ENCODE peak calls at places on chromosome 21, in four cellular contexts. Q, E, G and I are unnamed samples. For H3K36me3, the result is how much of the 10 kb centered on the place peaks cover.

GRCh38 chr21:41506526-41507520 is 1.1 kb downstream of the TMPRSS2 start:
- DNase-seq in Q (peak), E (peak), G (no peak), I (no peak)

GRCh38 chr21:27429612-27430361 is 462.9 kb upstream of the ADAMTS5 start:
- DNase-seq in Q (no peak), E (peak), G (no peak), I (no peak)

GRCh38 chr21:37766104-37766503 is 150.2 kb downstream of the KCNJ6 start:
- DNase-seq in Q (no peak), E (no peak), G (no peak), I (no peak)

GRCh38 chr21:44924611-44925010 is 3.9 kb upstream of the ITGB2 start:
- DNase-seq in Q (no peak), E (no peak), G (no peak), I (no peak)

GRCh38 chr21:36156815-36157670 is at the start of gene DOP1B:
- DNase-seq in Q (peak), E (no peak), G (no peak), I (no peak)

GRCh38 chr21:41610042-41610839 is 102.3 kb upstream of the TMPRSS2 start:
- DNase-seq in Q (peak), E (peak), G (peak), I (no peak)

GRCh38 chr21:31511258-31511657 is 148.2 kb upstream of the SOD1 start:
- DNase-seq in Q (no peak), E (no peak), G (no peak), I (no peak)

GRCh38 chr21:24995206-24995605 is 612.1 kb downstream of the MRPL39 start:
- DNase-seq in Q (peak), E (peak), G (no peak), I (no peak)

GRCh38 chr21:42929969-42930368 is 4.5 kb upstream of the ERVH48-1 start:
- DNase-seq in Q (no peak), E (no peak), G (no peak), I (no peak)

GRCh38 chr21:31654340-31654739 is 5.2 kb upstream of the SOD1 start:
- DNase-seq in Q (peak), E (no peak), G (no peak), I (no peak)

GRCh38 chr21:34846601-34847112 is 177.9 kb downstream of the CLIC6 start:
- DNase-seq in Q (no peak), E (peak), G (peak), I (peak)

GRCh38 chr21:43194303-43195130 is 25.7 kb downstream of the CRYAA start:
- DNase-seq in Q (no peak), E (no peak), G (no peak), I (no peak)

GRCh38 chr21:40466893-40467483 is 380.0 kb downstream of the DSCAM start:
- DNase-seq in Q (peak), E (peak), G (peak), I (no peak)

GRCh38 chr21:21614966-21615365 is 616.8 kb downstream of the NCAM2 start:
- DNase-seq in Q (no peak), E (no peak), G (no peak), I (no peak)

GRCh38 chr21:31235671-31236450 is 108.2 kb downstream of the TIAM1 start:
- DNase-seq in Q (no peak), E (peak), G (no peak), I (peak)

GRCh38 chr21:43644609-43645008 is 14.7 kb downstream of the HSF2BP start:
- DNase-seq in Q (no peak), E (peak), G (no peak), I (no peak)

GRCh38 chr21:27700974-27701614 is 734.2 kb upstream of the ADAMTS5 start:
- DNase-seq in Q (peak), E (peak), G (peak), I (peak)

GRCh38 chr21:35616090-35616489 is 444.2 kb downstream of the SETD4 start:
- DNase-seq in Q (no peak), E (peak), G (no peak), I (peak)

GRCh38 chr21:26941436-26941835 is 25.5 kb downstream of the ADAMTS5 start:
- DNase-seq in Q (no peak), E (peak), G (no peak), I (no peak)

GRCh38 chr21:35512321-35512720 is 463.2 kb upstream of the RUNX1 start:
- DNase-seq in Q (no peak), E (no peak), G (no peak), I (no peak)

GRCh38 chr21:29232601-29233541 is 65.9 kb upstream of the BACH1 start:
- DNase-seq in Q (no peak), E (peak), G (peak), I (no peak)

GRCh38 chr21:44985441-44986401 is 45.9 kb downstream of the SLX9 start:
- DNase-seq in Q (no peak), E (no peak), G (no peak), I (no peak)

GRCh38 chr21:16891821-16892220 is 621.0 kb upstream of the CXADR start:
- DNase-seq in Q (no peak), E (peak), G (no peak), I (no peak)

GRCh38 chr21:36629061-36629460 is 69.9 kb upstream of the SIM2 start:
- DNase-seq in Q (no peak), E (no peak), G (no peak), I (no peak)

GRCh38 chr21:28492127-28492526 is 500.6 kb downstream of the LTN1 start:
- DNase-seq in Q (no peak), E (no peak), G (no peak), I (no peak)

GRCh38 chr21:44353200-44353970 is at the start of gene TRPM2:
- DNase-seq in Q (no peak), E (no peak), G (no peak), I (no peak)

GRCh38 chr21:28893687-28894086 is 99.0 kb downstream of the LTN1 start:
- DNase-seq in Q (peak), E (no peak), G (no peak), I (no peak)

GRCh38 chr21:29290245-29290644 is 8.5 kb upstream of the BACH1 start:
- DNase-seq in Q (no peak), E (no peak), G (peak), I (no peak)

GRCh38 chr21:33208534-33208933 is 21.2 kb upstream of the IFNAR2 start:
- DNase-seq in Q (no peak), E (no peak), G (no peak), I (no peak)

GRCh38 chr21:33211305-33211704 is 18.4 kb upstream of the IFNAR2 start:
- DNase-seq in Q (no peak), E (no peak), G (no peak), I (no peak)

GRCh38 chr21:33212159-33212851 is 17.4 kb upstream of the IFNAR2 start:
- DNase-seq in Q (no peak), E (peak), G (peak), I (no peak)

GRCh38 chr21:33214056-33214455 is 15.7 kb upstream of the IFNAR2 start:
- DNase-seq in Q (no peak), E (no peak), G (no peak), I (no peak)

DNA sequence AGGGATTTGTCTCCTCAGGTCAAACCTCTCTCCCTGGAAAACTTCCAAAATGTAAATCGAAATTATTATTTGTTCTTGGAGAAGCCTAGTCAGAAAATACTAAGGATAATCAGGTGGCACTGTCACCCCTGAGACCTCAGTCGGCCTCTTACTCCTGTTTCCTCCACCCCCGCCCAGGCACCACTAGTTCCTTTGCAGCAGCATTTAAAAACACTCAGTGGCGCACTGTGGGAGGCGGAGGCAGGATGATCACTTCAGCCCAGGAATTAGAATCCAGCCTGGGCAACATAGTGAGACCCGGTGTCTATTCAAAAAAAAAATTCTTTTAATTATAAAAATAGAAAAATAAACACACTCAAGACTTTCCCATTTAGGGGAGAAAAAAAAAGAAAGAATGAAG is 18.0 kb upstream of the IFNAR2 start:
- DNase-seq in Q (no peak), E (no peak), G (no peak), I (no peak)
- H3K4me2 ChIP-seq in Q (no peak), E (no peak), G (peak), I (no peak)

GRCh38 chr21:46256501-46256994 is 28.0 kb upstream of the LSS start:
- DNase-seq in Q (peak), E (no peak), G (no peak), I (no peak)
- H3K36me3 ChIP-seq in Q (under half), E (under half), G (under half), I (under half)

GRCh38 chr21:15051652-15052554 is 12.9 kb downstream of the NRIP1 start:
- DNase-seq in Q (no peak), E (peak), G (peak), I (no peak)
- H3K4me3 ChIP-seq in Q (no peak), E (no peak), G (no peak), I (no peak)

GRCh38 chr21:32803651-32804050 is 32.1 kb upstream of the PAXBP1 start:
- DNase-seq in Q (no peak), E (peak), G (no peak), I (no peak)
- H3K4me2 ChIP-seq in Q (no peak), E (no peak), G (no peak), I (no peak)

GRCh38 chr21:38817371-38818335 is 11.9 kb downstream of the ETS2 start:
- DNase-seq in Q (no peak), E (peak), G (no peak), I (no peak)
- H3K36me3 ChIP-seq in Q (half or more), E (under half), G (under half), I (under half)

DNA sequence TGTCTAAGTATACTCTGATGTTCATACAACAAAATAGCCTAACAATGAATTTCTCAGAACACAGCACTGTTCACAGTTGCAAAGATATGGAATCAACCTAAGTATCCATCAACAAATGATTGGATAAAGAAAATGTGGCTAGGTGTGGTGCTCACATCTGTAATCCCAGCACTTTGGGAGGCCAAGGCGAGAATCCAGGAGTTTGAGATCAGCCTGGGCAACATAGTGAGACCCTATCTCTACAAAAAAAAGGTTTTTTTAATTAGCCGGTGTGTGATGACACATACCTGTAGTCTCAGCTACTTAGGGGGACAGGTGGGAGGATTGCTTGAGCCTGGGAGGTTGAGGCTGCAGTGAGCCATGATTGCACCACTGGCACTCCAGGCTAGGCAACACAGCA is 10.7 kb downstream of the IFNAR2 start:
- DNase-seq in Q (no peak), E (no peak), G (no peak), I (no peak)
- H3K4me3 ChIP-seq in Q (no peak), E (no peak), G (no peak), I (no peak)